ENCODE peak calls at places on chromosome 14, in four cellular contexts. U is WTC11, R is HepG2, K is K562. P is an unnamed sample.

GRCh38 chr14:32364941-32365340 is 35.8 kb downstream of the AKAP6 start:
- DNase-seq in U (no peak), R (no peak), K (no peak), P (no peak)

GRCh38 chr14:23174266-23174665 is 9.2 kb downstream of the SLC7A8 start:
- DNase-seq in U (no peak), R (no peak), K (no peak), P (no peak)

GRCh38 chr14:28773176-28773575 is 6.6 kb downstream of the FOXG1 start:
- DNase-seq in U (no peak), R (no peak), K (no peak), P (no peak)

GRCh38 chr14:101481557-101481956 is 79.7 kb upstream of the DIO3 start:
- DNase-seq in U (no peak), R (no peak), K (no peak), P (no peak)

GRCh38 chr14:46091819-46092218 is 559.8 kb downstream of the RPL10L start:
- DNase-seq in U (no peak), R (no peak), K (no peak), P (no peak)

GRCh38 chr14:98946995-98947394 is 325.0 kb downstream of the BCL11B start:
- DNase-seq in U (no peak), R (no peak), K (no peak), P (no peak)

GRCh38 chr14:22039938-22040780 is 366.5 kb upstream of the OR4E1 start:
- DNase-seq in U (no peak), R (peak; percentile 26), K (no peak), P (peak; percentile 6)

GRCh38 chr14:37968664-37969225 is 239.0 kb upstream of the SSTR1 start:
- DNase-seq in U (no peak), R (no peak), K (no peak), P (no peak)

GRCh38 chr14:77485901-77486678 is 12.5 kb downstream of the ISM2 start:
- DNase-seq in U (no peak), R (no peak), K (no peak), P (peak; percentile 39)

GRCh38 chr14:60241091-60241490 is 7.9 kb upstream of the PPM1A start:
- DNase-seq in U (no peak), R (no peak), K (no peak), P (no peak)

GRCh38 chr14:60240139-60240856 is 8.7 kb upstream of the PPM1A start:
- DNase-seq in U (no peak), R (no peak), K (no peak), P (no peak)

GRCh38 chr14:60235440-60235839 is 13.6 kb upstream of the PPM1A start:
- DNase-seq in U (no peak), R (no peak), K (no peak), P (no peak)

GRCh38 chr14:60242420-60242819 is 6.6 kb upstream of the PPM1A start:
- DNase-seq in U (no peak), R (no peak), K (no peak), P (no peak)

GRCh38 chr14:60238955-60239354 is 10.1 kb upstream of the PPM1A start:
- DNase-seq in U (no peak), R (peak; percentile 42), K (no peak), P (no peak)
- TF ChIP-seq HMGXB4 in U (no peak), R (no peak), K (no peak), P (no peak)

DNA sequence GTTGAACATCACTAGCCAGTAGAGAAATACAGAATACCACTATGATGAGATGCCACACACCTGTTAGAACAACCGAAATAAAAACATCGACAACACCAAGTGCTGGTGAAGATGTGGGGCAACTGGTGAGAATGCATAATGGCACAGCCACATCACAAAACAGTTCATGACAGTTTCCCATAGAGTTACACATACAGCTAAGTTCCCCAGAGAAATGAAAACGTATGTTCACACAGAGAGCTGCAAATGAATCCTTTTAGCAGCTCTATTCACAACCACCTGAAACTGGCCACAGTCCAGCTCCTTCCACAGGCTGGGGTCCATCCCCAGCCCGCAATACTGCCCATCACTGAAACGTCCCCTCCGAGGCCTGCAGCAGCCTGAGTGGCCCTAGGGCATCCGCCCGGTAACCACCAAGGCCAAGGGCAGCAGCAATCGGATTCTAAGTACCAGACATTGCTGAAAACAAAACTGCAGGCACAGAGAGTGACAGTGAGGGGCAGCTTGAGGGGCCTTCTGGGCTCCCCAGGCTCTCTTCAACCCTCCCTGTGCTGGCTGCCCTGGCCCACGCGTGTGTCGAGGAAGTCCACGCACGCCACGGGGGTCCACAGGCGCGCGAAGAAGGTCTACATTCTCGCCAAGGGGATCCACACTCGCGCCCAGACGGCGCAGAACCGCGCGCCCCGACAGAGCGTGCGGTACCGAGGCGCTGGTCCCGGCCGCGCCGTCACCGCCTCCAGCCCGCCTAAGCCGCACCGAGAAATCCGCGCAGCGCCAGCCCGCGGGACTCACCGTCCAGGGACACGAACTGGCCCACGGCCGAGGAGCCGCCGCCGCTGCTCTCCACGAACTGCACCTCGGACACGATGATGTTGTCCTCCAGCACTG is 903 bp downstream of the BRF1 start:
- DNase-seq in U (no peak), R (no peak), K (no peak), P (no peak)
- TF ChIP-seq HMGXB4 in U (no peak), R (no peak), K (no peak), P (no peak)

DNA sequence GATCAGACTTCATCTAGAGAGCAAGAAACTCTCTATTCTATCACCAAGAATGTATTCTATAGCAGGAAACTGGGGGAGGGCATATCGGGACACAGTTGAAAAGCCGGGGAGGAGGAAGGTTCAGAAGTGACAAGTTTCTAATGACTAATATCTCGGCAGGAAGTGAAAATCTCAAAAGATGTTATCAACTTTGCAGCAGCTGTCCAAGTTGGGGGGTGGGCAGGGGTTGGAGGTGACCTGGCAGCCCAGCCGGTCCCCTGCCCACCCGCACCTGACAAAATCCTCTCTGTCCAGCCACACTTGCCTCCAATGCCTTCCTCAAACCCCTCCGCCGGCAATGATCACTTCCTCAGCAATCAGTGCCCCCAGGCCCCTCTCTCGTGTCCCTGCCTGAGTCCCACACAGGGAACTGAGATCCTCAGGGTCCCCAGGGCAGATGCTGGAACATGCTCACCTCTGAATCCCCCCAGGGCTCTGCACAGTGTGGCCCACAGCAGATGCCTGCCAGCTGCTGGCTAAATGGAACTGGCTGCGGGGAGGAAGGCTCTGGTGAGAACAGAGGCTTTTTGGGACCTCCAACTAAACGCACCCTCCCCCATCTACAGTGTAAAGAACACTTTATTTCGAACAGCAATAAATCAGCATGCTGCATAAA is 43.9 kb downstream of the CCDC88C start:
- DNase-seq in U (no peak), R (no peak), K (no peak), P (no peak)
- TF ChIP-seq HMGXB4 in U (no peak), R (no peak), K (no peak), P (no peak)

GRCh38 chr14:50801706-50802105 is 29.3 kb downstream of the NIN start:
- DNase-seq in U (no peak), R (no peak), K (no peak), P (no peak)
- TF ChIP-seq HMGXB4 in U (no peak), R (no peak), K (no peak), P (no peak)

GRCh38 chr14:80805136-80805535 is 136.4 kb downstream of the CEP128 start:
- DNase-seq in U (no peak), R (no peak), K (no peak), P (no peak)
- TF ChIP-seq HMGXB4 in U (no peak), R (no peak), K (no peak), P (no peak)

DNA sequence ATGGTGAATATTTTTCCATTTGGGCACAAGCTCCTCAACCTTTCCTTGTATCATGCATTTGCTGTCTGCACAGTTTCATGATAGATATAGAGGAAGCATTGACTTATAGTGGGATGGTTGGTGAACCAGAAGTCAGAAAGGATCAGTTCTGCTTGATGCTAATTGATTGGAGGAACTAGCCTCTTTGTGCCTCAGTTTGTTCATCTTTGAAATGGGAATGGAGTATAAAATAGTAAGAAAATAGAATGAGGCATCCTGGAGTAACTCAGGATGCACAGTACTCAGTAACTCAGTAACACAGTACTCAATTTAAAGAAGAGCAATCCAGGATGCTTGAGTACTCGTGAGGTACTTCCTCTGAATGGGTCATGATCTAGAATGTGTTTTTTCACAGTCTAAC is 109.5 kb downstream of the UNC79 start:
- DNase-seq in U (no peak), R (no peak), K (no peak), P (no peak)
- TF ChIP-seq HMGXB4 in U (no peak), R (no peak), K (no peak), P (no peak)

GRCh38 chr14:69716483-69717187 is 50.3 kb upstream of the SRSF5 start:
- DNase-seq in U (no peak), R (no peak), K (no peak), P (no peak)
- TF ChIP-seq HMGXB4 in U (no peak), R (no peak), K (no peak), P (no peak)

GRCh38 chr14:75859746-75860145 is 122.0 kb downstream of the TGFB3 start:
- DNase-seq in U (no peak), R (no peak), K (no peak), P (no peak)
- TF ChIP-seq HMGXB4 in U (no peak), R (no peak), K (no peak), P (no peak)